ENCODE peak calls at places on chromosomes 7 and 10, in eight cellular contexts. B, R, L, S, Z, T, C and D are unnamed samples. For H3K9me3, the result is how much of the 10 kb centered on the place peaks cover.

GRCh38 chr10:132422931-132423813 is 26.2 kb downstream of the PWWP2B start:
- DNase-seq in B (no peak), R (no peak), C (no peak), T (peak), S (no peak), Z (no peak), L (no peak), D (peak)

GRCh38 chr7:13333351-13333750 is 645.9 kb downstream of the ARL4A start:
- DNase-seq in L (no peak), R (no peak), T (no peak), C (no peak), B (peak), Z (no peak), S (no peak), D (no peak)

GRCh38 chr7:99457050-99457645 is 8.8 kb downstream of the ATP5MF start:
- DNase-seq in C (no peak), T (no peak), L (no peak), S (no peak), B (no peak), R (no peak), Z (no peak), D (no peak)

GRCh38 chr7:48150086-48150485 is 21.2 kb upstream of the ABCA13 start:
- DNase-seq in R (no peak), S (no peak), T (no peak), C (no peak), L (no peak), Z (no peak), B (no peak), D (no peak)

GRCh38 chr10:21336476-21337170 is 188.9 kb downstream of the SKIDA1 start:
- DNase-seq in B (peak), R (no peak), L (no peak), S (peak), T (no peak), C (peak), Z (peak), D (peak)

GRCh38 chr7:56091591-56091990 is 1.2 kb downstream of the PHKG1 start:
- DNase-seq in Z (peak), L (no peak), T (no peak), C (no peak), R (no peak), B (peak), S (peak), D (no peak)

GRCh38 chr7:36391436-36392198 is 2.0 kb downstream of the ANLN start:
- DNase-seq in B (no peak), L (no peak), Z (no peak), T (no peak), S (no peak), R (no peak), C (no peak), D (no peak)

GRCh38 chr7:76069238-76069638 is 21.3 kb downstream of the MDH2 start:
- DNase-seq in C (peak), R (no peak), L (peak), B (peak), S (peak), Z (peak), T (peak), D (peak)

GRCh38 chr7:127877951-127878350 is 153.3 kb downstream of the LRRC4 start:
- DNase-seq in Z (no peak), T (no peak), R (no peak), S (no peak), B (no peak), C (no peak), L (no peak), D (no peak)

GRCh38 chr10:74898201-74898976 is 72.0 kb downstream of the KAT6B start:
- DNase-seq in C (no peak), T (no peak), L (no peak), S (no peak), B (no peak), Z (no peak), R (no peak), D (no peak)

GRCh38 chr10:102801978-102802377 is 35.2 kb downstream of the CYP17A1 start:
- DNase-seq in B (no peak), L (no peak), T (no peak), Z (no peak), S (no peak), C (no peak), R (no peak), D (no peak)

GRCh38 chr7:10429516-10429915 is 544.2 kb upstream of the PHF14 start:
- DNase-seq in L (no peak), S (no peak), C (no peak), R (no peak), B (no peak), T (no peak), Z (no peak), D (no peak)

GRCh38 chr7:22356855-22357310 is at the start of gene RAPGEF5:
- DNase-seq in S (peak), Z (no peak), L (peak), T (peak), B (peak), R (no peak), C (peak), D (peak)

GRCh38 chr7:44305564-44306507 is 19.6 kb downstream of the CAMK2B start:
- DNase-seq in R (no peak), Z (peak), C (peak), L (no peak), T (no peak), B (no peak), S (peak), D (no peak)

GRCh38 chr10:121928528-121928884 is 675 bp upstream of the ATE1 start:
- DNase-seq in S (no peak), T (no peak), R (no peak), C (no peak), B (no peak), L (no peak), Z (no peak), D (no peak)

GRCh38 chr7:116351966-116352365 is 141.6 kb downstream of the TES start:
- DNase-seq in Z (no peak), S (no peak), C (no peak), L (no peak), B (no peak), T (no peak), R (no peak), D (no peak)

GRCh38 chr7:48875300-48875916 is 48.9 kb upstream of the CDC14C start:
- DNase-seq in R (no peak), S (peak), L (peak), Z (peak), B (peak), C (peak), T (no peak), D (peak)

GRCh38 chr7:29588900-29589696 is 25.5 kb downstream of the PRR15 start:
- DNase-seq in L (peak), B (peak), T (no peak), Z (no peak), S (no peak), R (no peak), C (peak), D (no peak)

GRCh38 chr10:3077940-3078630 is 10.7 kb downstream of the PFKP start:
- DNase-seq in S (no peak), C (no peak), L (no peak), B (no peak), R (no peak), Z (no peak), T (no peak), D (peak)

GRCh38 chr10:944034-944831 is 12.7 kb upstream of the LARP4B start:
- DNase-seq in S (peak), L (no peak), T (peak), R (no peak), C (no peak), Z (peak), B (peak), D (peak)

GRCh38 chr10:3651969-3652653 is 132.9 kb downstream of the KLF6 start:
- DNase-seq in L (no peak), T (no peak), R (no peak), S (no peak), C (no peak), B (no peak), Z (no peak), D (no peak)

GRCh38 chr7:126535176-126535575 is 717.6 kb downstream of the GRM8 start:
- DNase-seq in S (no peak), C (no peak), L (no peak), B (no peak), R (no peak), Z (no peak), T (no peak), D (no peak)

GRCh38 chr10:109994711-109995110 is 13.1 kb upstream of the ADD3 start:
- DNase-seq in B (no peak), T (no peak), L (no peak), Z (no peak), S (no peak), R (no peak), C (no peak), D (no peak)

GRCh38 chr7:27157717-27158431 is 1.4 kb upstream of the HOXA7 start:
- DNase-seq in B (no peak), C (peak), R (no peak), T (peak), Z (no peak), L (peak), S (no peak), D (peak)

GRCh38 chr10:74968621-74969019 is 142.2 kb downstream of the KAT6B start:
- DNase-seq in T (no peak), Z (no peak), C (no peak), R (no peak), S (no peak), B (no peak), L (no peak), D (no peak)

GRCh38 chr7:102728-103127 is 89.6 kb upstream of the FAM20C start:
- DNase-seq in L (no peak), C (peak), S (peak), R (no peak), T (no peak), B (peak), Z (no peak), D (no peak)

GRCh38 chr7:150466477-150466876 is 16.0 kb downstream of the GIMAP8 start:
- DNase-seq in L (no peak), R (no peak), B (no peak), C (no peak), T (no peak), S (no peak), Z (no peak), D (no peak)
- H3K4me3 ChIP-seq in L (no peak), R (no peak), B (no peak), C (no peak), T (no peak), S (peak), Z (no peak), D (peak)

GRCh38 chr10:49471532-49471931 is 67.4 kb downstream of the ERCC6 start:
- DNase-seq in R (no peak), L (no peak), C (no peak), B (no peak), Z (no peak), S (no peak), T (no peak), D (no peak)
- H3K9me3 ChIP-seq in R (under half), L (under half), C (under half), B (under half), Z (under half), S (under half), T (under half), D (under half)

DNA sequence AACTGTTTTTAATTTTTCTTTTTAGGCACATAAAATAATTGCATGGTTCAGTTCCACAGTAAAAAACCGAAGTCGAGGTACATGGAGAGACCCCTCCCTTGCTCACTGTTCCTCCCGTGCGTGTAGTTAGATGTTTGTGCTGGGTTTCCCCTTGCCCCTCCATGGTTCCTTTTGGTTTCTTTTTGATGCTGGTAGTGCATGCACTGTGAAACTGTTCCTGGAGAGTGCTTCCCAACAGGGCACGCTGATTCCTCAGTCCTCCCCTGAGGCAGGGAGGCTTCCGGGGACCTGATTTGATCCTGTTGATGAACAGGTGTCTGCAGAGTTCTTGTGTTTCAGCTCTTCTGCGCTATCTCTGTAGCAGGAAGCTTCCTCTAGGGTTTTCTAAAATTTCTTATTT is 69.5 kb downstream of the ADCY1 start:
- DNase-seq in C (no peak), L (no peak), Z (no peak), T (no peak), S (no peak), B (no peak), R (no peak), D (no peak)
- H3K4me3 ChIP-seq in C (no peak), L (no peak), Z (no peak), T (no peak), S (no peak), B (no peak), R (no peak), D (no peak)

DNA sequence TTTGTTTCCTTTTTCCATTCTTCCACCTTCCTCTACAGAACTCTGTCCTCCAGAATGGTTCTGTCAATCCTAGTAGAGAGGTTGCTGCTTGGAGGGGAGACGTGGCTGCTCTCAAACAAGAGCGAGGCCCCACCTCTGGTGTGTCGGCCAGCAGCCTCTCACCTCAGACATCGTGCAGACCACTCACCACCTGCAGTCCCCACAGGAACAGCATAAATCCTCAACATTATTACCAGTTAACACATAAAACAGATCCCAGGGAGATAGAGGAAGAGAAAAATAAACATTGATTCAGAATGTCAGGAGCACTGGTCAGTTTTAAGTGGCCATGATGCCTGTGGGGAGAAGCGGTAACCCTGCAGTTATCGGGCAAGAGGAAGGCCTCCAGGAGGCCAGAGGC is 485.9 kb upstream of the DPP6 start:
- DNase-seq in R (no peak), L (no peak), S (no peak), Z (no peak), C (no peak), B (no peak), T (no peak), D (no peak)
- H3K9me3 ChIP-seq in R (under half), L (under half), S (under half), Z (under half), C (half or more), B (under half), T (under half), D (under half)